ENCODE peak calls at places on chromosomes 16 and 17, in five cellular contexts. R, P, W, C and Y are unnamed samples.

GRCh38 chr16:71247478-71247877 is 17.0 kb upstream of the HYDIN start:
- DNase-seq in W (no peak), P (no peak), R (no peak), C (no peak), Y (no peak)

GRCh38 chr17:40450175-40450574 is 6.9 kb downstream of the IGFBP4 start:
- DNase-seq in W (no peak), P (peak), R (peak), C (no peak), Y (peak)

GRCh38 chr17:7404737-7405412 is 978 bp upstream of the TMEM256 start:
- DNase-seq in W (peak), P (peak), C (no peak), R (no peak), Y (no peak)

GRCh38 chr17:75832164-75832651 is 12.0 kb downstream of the UNC13D start:
- DNase-seq in R (no peak), P (peak), C (no peak), W (peak), Y (peak)

GRCh38 chr17:14299261-14300093 is 1.4 kb upstream of the HS3ST3B1 start:
- DNase-seq in P (peak), C (peak), R (no peak), W (peak), Y (peak)

GRCh38 chr17:47120521-47121095 is 68.5 kb downstream of the CDC27 start:
- DNase-seq in W (no peak), C (no peak), R (no peak), P (no peak), Y (no peak)

GRCh38 chr17:80129006-80129565 is 17.8 kb downstream of the EIF4A3 start:
- DNase-seq in R (no peak), W (no peak), C (no peak), P (no peak), Y (no peak)

GRCh38 chr17:52140601-52141000 is 17.9 kb downstream of the CA10 start:
- DNase-seq in W (no peak), R (no peak), C (no peak), P (no peak), Y (no peak)

GRCh38 chr17:4735825-4736651 is 3.6 kb upstream of the ZMYND15 start:
- DNase-seq in C (no peak), W (peak), R (no peak), P (no peak), Y (no peak)

GRCh38 chr17:28485049-28485448 is 11.6 kb downstream of the SLC13A2 start:
- DNase-seq in W (no peak), R (no peak), P (no peak), C (no peak), Y (no peak)

GRCh38 chr17:77942111-77942988 is 16.2 kb upstream of the TNRC6C start:
- DNase-seq in P (no peak), C (no peak), W (no peak), R (no peak), Y (no peak)

GRCh38 chr17:67639555-67639954 is 78.2 kb upstream of the NOL11 start:
- DNase-seq in W (no peak), C (no peak), R (no peak), P (no peak), Y (no peak)

GRCh38 chr17:17204635-17205231 is 1.4 kb downstream of the PLD6 start:
- DNase-seq in P (no peak), R (no peak), C (no peak), W (no peak), Y (no peak)
- H3K4me3 ChIP-seq in P (no peak), R (peak), C (peak), W (peak), Y (peak)

GRCh38 chr17:59825533-59826316 is 67.0 kb downstream of the TUBD1 start:
- DNase-seq in W (no peak), P (no peak), R (peak), C (no peak), Y (no peak)
- TF ChIP-seq EP300 in W (no peak), P (no peak), R (no peak), C (peak), Y (peak)

GRCh38 chr16:84497836-84498610 is 6.4 kb downstream of the MEAK7 start:
- DNase-seq in P (no peak), W (no peak), C (no peak), R (no peak), Y (no peak)

GRCh38 chr16:84499638-84500037 is 4.8 kb downstream of the MEAK7 start:
- DNase-seq in P (no peak), C (no peak), W (peak), R (no peak), Y (no peak)

GRCh38 chr16:84500531-84500930 is 3.9 kb downstream of the MEAK7 start:
- DNase-seq in P (no peak), W (peak), R (no peak), C (no peak), Y (no peak)

GRCh38 chr16:84497418-84497817 is 7.0 kb downstream of the MEAK7 start:
- DNase-seq in P (no peak), R (no peak), C (no peak), W (no peak), Y (no peak)

DNA sequence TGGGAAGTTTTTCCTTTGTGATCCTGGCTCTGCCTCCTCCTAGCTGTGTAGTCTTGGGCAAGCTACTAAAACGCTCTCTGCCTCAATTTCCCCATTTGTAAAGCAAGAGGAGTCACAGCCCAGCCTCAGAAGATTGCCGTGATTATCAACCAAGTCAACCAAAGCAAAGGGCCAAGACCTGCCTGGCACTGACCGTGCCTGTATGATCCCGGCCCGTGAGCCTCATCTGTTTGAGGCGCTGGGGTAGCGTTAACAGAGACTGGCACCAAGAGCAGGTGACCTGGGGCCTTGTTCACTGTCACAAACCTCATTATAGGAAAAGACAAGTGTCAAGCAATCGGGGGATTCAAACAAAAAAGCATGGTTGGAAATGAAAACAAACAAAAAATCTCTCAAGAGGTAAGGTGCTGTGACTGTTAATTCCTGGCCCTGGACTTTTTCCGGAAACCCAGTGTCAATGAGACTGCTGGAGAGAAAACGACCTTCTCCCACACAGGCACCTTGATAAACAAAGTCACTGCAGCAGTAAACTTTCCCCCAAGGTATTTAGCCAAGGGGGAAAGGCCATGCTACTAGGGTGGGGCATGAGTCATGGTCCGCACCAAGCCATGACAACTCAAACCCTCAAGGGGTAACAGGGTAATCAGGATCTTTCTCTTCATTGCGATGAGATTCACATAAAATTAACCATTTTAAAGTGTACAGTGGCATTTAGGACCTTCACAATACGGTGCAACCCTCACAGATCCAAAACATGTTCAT is 5.4 kb downstream of the MEAK7 start:
- DNase-seq in W (no peak), R (no peak), P (no peak), C (no peak), Y (no peak)
- H3K27ac ChIP-seq in W (no peak), R (peak), P (no peak), C (no peak), Y (no peak)

GRCh38 chr16:15961557-15962205 is 12.3 kb downstream of the ABCC1 start:
- DNase-seq in R (no peak), W (no peak), P (no peak), C (no peak), Y (no peak)
- H3K4me3 ChIP-seq in R (no peak), W (no peak), P (no peak), C (no peak), Y (no peak)

DNA sequence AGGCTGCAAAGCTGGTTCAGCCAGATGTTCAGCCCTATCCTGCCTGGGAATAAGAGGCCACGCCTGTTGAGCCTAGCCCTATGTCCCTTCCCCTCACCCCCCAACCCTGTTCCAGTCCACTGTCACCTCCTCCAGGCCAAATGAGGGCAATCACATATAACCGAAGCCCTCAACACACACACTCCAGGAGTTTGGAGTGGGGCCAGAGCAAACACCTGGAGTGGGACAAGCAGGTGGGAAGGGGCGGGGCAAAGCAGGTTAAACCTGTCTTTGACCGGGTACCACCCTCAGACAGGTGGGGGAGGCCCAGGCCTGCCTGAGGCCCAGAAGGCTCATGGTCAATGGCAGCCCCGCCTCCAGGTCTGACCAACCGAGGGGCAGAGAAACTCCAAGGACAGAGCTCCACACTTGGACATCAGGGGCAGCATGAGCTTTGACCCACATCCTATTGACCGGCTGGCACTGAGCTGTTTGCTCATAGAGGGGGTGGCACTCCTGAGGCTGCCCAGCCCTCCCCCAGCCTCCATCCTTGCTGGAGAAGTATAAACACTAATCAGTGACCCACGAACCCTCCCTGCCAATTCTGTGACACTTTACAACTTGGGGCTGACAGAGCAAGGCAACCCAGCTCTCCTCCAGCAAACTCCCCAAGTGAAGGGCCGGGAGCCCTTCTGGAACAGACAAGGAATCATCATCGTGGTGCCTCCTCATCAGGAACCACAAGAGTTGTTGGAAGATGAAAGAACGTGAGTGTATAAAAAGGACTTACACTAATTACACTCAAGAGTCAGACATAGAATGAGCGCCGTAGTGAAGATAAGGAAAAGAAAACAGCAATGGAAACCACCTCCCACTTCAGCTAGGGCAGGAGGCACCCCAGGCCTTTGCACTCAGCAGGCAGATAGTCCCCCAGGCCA is 1.5 kb downstream of the ESRP2 start:
- DNase-seq in C (peak), W (peak), R (no peak), P (peak), Y (peak)
- TF ChIP-seq EP300 in C (no peak), W (no peak), R (no peak), P (no peak), Y (peak)

GRCh38 chr16:68643847-68644246 is 1.3 kb upstream of the CDH3 start:
- DNase-seq in C (peak), P (peak), R (no peak), W (no peak), Y (no peak)

GRCh38 chr16:68644715-68645493 is at the start of gene CDH3:
- DNase-seq in W (no peak), P (peak), C (peak), R (no peak), Y (peak)

GRCh38 chr16:68644303-68644702 is 807 bp upstream of the CDH3 start:
- DNase-seq in C (peak), P (peak), R (no peak), W (no peak), Y (no peak)

GRCh38 chr16:68645494-68646388 is 631 bp downstream of the CDH3 start:
- DNase-seq in R (no peak), P (peak), W (no peak), C (peak), Y (no peak)

GRCh38 chr16:68646948-68647659 is 2.0 kb downstream of the CDH3 start:
- DNase-seq in P (no peak), C (no peak), R (no peak), W (no peak), Y (no peak)
- H3K27ac ChIP-seq in P (no peak), C (no peak), R (no peak), W (no peak), Y (no peak)

GRCh38 chr16:21100447-21100846 is 50.2 kb downstream of the DNAH3 start:
- DNase-seq in R (peak), P (no peak), C (no peak), W (no peak), Y (no peak)

GRCh38 chr16:21101631-21102420 is 48.8 kb downstream of the DNAH3 start:
- DNase-seq in P (no peak), R (peak), C (no peak), W (no peak), Y (peak)

GRCh38 chr16:21104124-21104860 is 46.4 kb downstream of the DNAH3 start:
- DNase-seq in P (no peak), C (no peak), R (no peak), W (no peak), Y (no peak)
- H3K4me3 ChIP-seq in P (no peak), C (no peak), R (no peak), W (no peak), Y (no peak)